ENCODE peak calls at places on chromosome 15, in four cellular contexts. N, X, H and Y are unnamed samples. For H3K4me1, the result is how much of the 10 kb centered on the place peaks cover.

GRCh38 chr15:62847900-62848489 is 194.6 kb upstream of the TPM1 start:
- DNase-seq in H (peak), X (peak), N (peak), Y (peak)

GRCh38 chr15:90101969-90102890 is at the start of gene IDH2:
- DNase-seq in N (peak), H (peak), X (peak), Y (peak)

GRCh38 chr15:52804526-52805081 is 14.5 kb upstream of the ONECUT1 start:
- DNase-seq in N (no peak), X (no peak), H (no peak), Y (no peak)

GRCh38 chr15:94670436-94671034 is 439.2 kb downstream of the MCTP2 start:
- DNase-seq in X (no peak), N (no peak), H (no peak), Y (no peak)

GRCh38 chr15:62881056-62881455 is 161.5 kb upstream of the TPM1 start:
- DNase-seq in N (no peak), H (no peak), X (no peak), Y (no peak)

GRCh38 chr15:52295421-52295991 is at the start of gene MYO5C:
- DNase-seq in X (peak), N (peak), H (peak), Y (peak)

GRCh38 chr15:52682776-52683175 is 3.6 kb upstream of the ATOSA start:
- DNase-seq in H (no peak), N (no peak), X (no peak), Y (no peak)

GRCh38 chr15:80574590-80574989 is 120.5 kb upstream of the ABHD17C start:
- DNase-seq in H (no peak), X (no peak), N (no peak), Y (no peak)

GRCh38 chr15:47439870-47440155 is 277.5 kb upstream of the SEMA6D start:
- DNase-seq in N (no peak), X (no peak), H (no peak), Y (no peak)

GRCh38 chr15:45121706-45122417 is 7.7 kb downstream of the DUOXA2 start:
- DNase-seq in N (no peak), X (no peak), H (no peak), Y (peak)

GRCh38 chr15:31364301-31365031 is 37.8 kb downstream of the KLF13 start:
- DNase-seq in H (no peak), N (peak), X (no peak), Y (no peak)

GRCh38 chr15:74179983-74180688 is 6.6 kb downstream of the ISLR start:
- DNase-seq in H (peak), N (peak), X (no peak), Y (no peak)
- TF ChIP-seq CTCF in H (no peak), N (no peak), X (no peak), Y (no peak)

GRCh38 chr15:75849167-75849566 is 5.9 kb downstream of the UBE2Q2 start:
- DNase-seq in X (no peak), N (no peak), H (no peak), Y (no peak)
- H3K4me1 ChIP-seq in X (under half), N (under half), H (under half), Y (half or more)

GRCh38 chr15:37101634-37102314 is 1.4 kb upstream of the MEIS2 start:
- DNase-seq in X (peak), H (peak), N (no peak), Y (peak)
- TF ChIP-seq CTCF in X (no peak), H (no peak), N (no peak), Y (no peak)

GRCh38 chr15:88620995-88621772 is at the start of gene AEN:
- DNase-seq in X (peak), N (peak), H (peak), Y (peak)
- H3K4me1 ChIP-seq in X (under half), N (under half), H (under half), Y (under half)

GRCh38 chr15:57951328-57951932 is 114.1 kb downstream of the ALDH1A2 start:
- DNase-seq in H (no peak), N (no peak), X (no peak), Y (no peak)

GRCh38 chr15:57949374-57949938 is 116.1 kb downstream of the ALDH1A2 start:
- DNase-seq in X (no peak), N (no peak), H (no peak), Y (no peak)

GRCh38 chr15:57957113-57957512 is 108.4 kb downstream of the ALDH1A2 start:
- DNase-seq in N (no peak), H (no peak), X (no peak), Y (no peak)

GRCh38 chr15:57950381-57950946 is 115.0 kb downstream of the ALDH1A2 start:
- DNase-seq in N (no peak), H (no peak), X (peak), Y (no peak)

DNA sequence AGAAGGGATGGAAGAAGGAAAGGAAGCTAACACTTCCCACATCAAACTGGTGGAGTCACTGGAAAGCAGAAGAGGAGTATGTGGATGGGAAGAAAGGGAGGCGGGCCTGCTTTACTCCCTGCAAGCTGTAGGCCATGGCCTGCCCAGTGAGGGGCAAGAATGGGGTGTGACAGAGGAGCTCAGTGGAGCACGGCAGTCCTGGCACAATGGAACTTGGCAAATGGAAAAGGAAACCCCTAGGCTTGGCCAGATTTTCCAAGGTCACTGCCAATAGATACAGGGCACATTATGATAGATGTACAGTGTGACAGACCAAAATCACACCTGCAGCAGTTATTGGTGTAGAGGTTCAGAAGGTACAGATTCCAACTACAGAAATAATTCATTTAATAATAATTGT is 111.6 kb downstream of the ALDH1A2 start:
- DNase-seq in H (no peak), N (no peak), X (no peak), Y (no peak)
- TF ChIP-seq CTCF in H (no peak), N (no peak), X (no peak), Y (no peak)